ENCODE peak calls at places on chromosome 21, in four cellular contexts. One of them, this sample, is unnamed.

GRCh38 chr21:34818663-34819158 is 149.9 kb downstream of the CLIC6 start:
- DNase-seq in LoVo: no peak
- DNase-seq in SK-MEL-5: no peak
- DNase-seq in NCI-H774: no peak
- DNase-seq in this sample: no peak

GRCh38 chr21:36330904-36331303 is 10.9 kb downstream of the MORC3 start:
- DNase-seq in LoVo: peak; percentile 58
- DNase-seq in SK-MEL-5: peak; percentile 62
- DNase-seq in NCI-H774: peak; percentile 34
- DNase-seq in this sample: no peak

GRCh38 chr21:42704861-42705260 is 51.4 kb downstream of the PDE9A start:
- DNase-seq in LoVo: no peak
- DNase-seq in SK-MEL-5: no peak
- DNase-seq in NCI-H774: no peak
- DNase-seq in this sample: no peak

GRCh38 chr21:32604484-32604883 is 7.7 kb downstream of the CFAP298 start:
- DNase-seq in LoVo: no peak
- DNase-seq in SK-MEL-5: no peak
- DNase-seq in NCI-H774: peak; percentile 1
- DNase-seq in this sample: no peak

GRCh38 chr21:26097475-26097874 is 73.1 kb downstream of the APP start:
- DNase-seq in LoVo: no peak
- DNase-seq in SK-MEL-5: no peak
- DNase-seq in NCI-H774: no peak
- DNase-seq in this sample: no peak

GRCh38 chr21:34850166-34850695 is 181.4 kb downstream of the CLIC6 start:
- DNase-seq in LoVo: no peak
- DNase-seq in SK-MEL-5: no peak
- DNase-seq in NCI-H774: no peak
- DNase-seq in this sample: no peak

GRCh38 chr21:19123053-19123452 is 719.5 kb upstream of the TMPRSS15 start:
- DNase-seq in LoVo: no peak
- DNase-seq in SK-MEL-5: no peak
- DNase-seq in NCI-H774: no peak
- DNase-seq in this sample: no peak

GRCh38 chr21:46256501-46256994 is 28.0 kb upstream of the LSS start:
- DNase-seq in LoVo: no peak
- DNase-seq in SK-MEL-5: no peak
- DNase-seq in NCI-H774: no peak
- DNase-seq in this sample: no peak

GRCh38 chr21:31959881-31960280 is 87.1 kb downstream of the HUNK start:
- DNase-seq in LoVo: no peak
- DNase-seq in SK-MEL-5: no peak
- DNase-seq in NCI-H774: no peak
- DNase-seq in this sample: no peak

This sample was measured in ascending aorta.